ENCODE peak calls at places on chromosomes 12 and 14, in four cellular contexts. L is body of pancreas, G is A673, D is ascending aorta. I is an unnamed sample. For H3K9me3, the result is how much of the 10 kb centered on the place peaks cover.

GRCh38 chr12:39782026-39782545 is 162.5 kb upstream of the ABCD2 start:
- DNase-seq in L (no peak), G (no peak), D (no peak), I (no peak)

GRCh38 chr14:100159107-100159864 is at the start of gene DEGS2:
- DNase-seq in L (peak), D (no peak), G (no peak), I (no peak)

GRCh38 chr12:50188875-50189575 is 21.9 kb upstream of the CERS5 start:
- DNase-seq in D (no peak), G (no peak), L (no peak), I (no peak)

GRCh38 chr14:45715946-45716345 is 462.9 kb upstream of the MIS18BP1 start:
- DNase-seq in L (no peak), G (peak), D (no peak), I (no peak)

GRCh38 chr12:57471-57980 is 9.0 kb upstream of the IQSEC3 start:
- DNase-seq in G (no peak), D (no peak), L (no peak), I (no peak)

GRCh38 chr12:6452908-6453630 is 1.2 kb downstream of the TAPBPL start:
- DNase-seq in G (no peak), D (peak), L (no peak), I (no peak)

GRCh38 chr14:90613997-90614396 is 202.2 kb downstream of the TTC7B start:
- DNase-seq in D (no peak), L (no peak), G (no peak), I (no peak)

GRCh38 chr12:124915249-124916236 is 1.1 kb upstream of the UBC start:
- DNase-seq in D (peak), G (no peak), L (peak), I (no peak)

GRCh38 chr12:21296751-21297406 is 37.8 kb downstream of the SLCO1A2 start:
- DNase-seq in G (peak), L (peak), D (no peak), I (no peak)

GRCh38 chr12:119134673-119135072 is 44.1 kb upstream of the HSPB8 start:
- DNase-seq in G (no peak), L (no peak), D (no peak), I (no peak)

GRCh38 chr12:58463050-58463449 is 457.3 kb downstream of the LRIG3 start:
- DNase-seq in L (no peak), G (no peak), D (no peak), I (no peak)

GRCh38 chr12:92065664-92066063 is 80.0 kb downstream of the BTG1 start:
- DNase-seq in D (no peak), L (no peak), G (no peak), I (no peak)

GRCh38 chr12:58388261-58388660 is 446.9 kb downstream of the ATP23 start:
- DNase-seq in D (no peak), G (no peak), L (no peak), I (no peak)

GRCh38 chr12:108950991-108951739 is 69.7 kb downstream of the SVOP start:
- DNase-seq in L (peak), D (peak), G (peak), I (peak)

GRCh38 chr14:53022593-53022992 is 71.7 kb upstream of the FERMT2 start:
- DNase-seq in L (no peak), G (no peak), D (no peak), I (no peak)

GRCh38 chr14:50335389-50335788 is 23.3 kb downstream of the DMAC2L start:
- DNase-seq in G (peak), L (peak), D (no peak), I (no peak)

GRCh38 chr12:116400671-116401357 is 123.3 kb upstream of the MED13L start:
- DNase-seq in G (no peak), L (no peak), D (no peak), I (no peak)

GRCh38 chr14:61562321-61563161 is 132.8 kb upstream of the HIF1A start:
- DNase-seq in G (no peak), L (peak), D (peak), I (no peak)

GRCh38 chr12:30796891-30797371 is 42.2 kb upstream of the CAPRIN2 start:
- DNase-seq in D (no peak), G (no peak), L (no peak), I (no peak)

GRCh38 chr12:105253882-105254513 is 18.0 kb upstream of the APPL2 start:
- DNase-seq in D (no peak), G (peak), L (no peak), I (no peak)

GRCh38 chr14:45103806-45104205 is 19.9 kb downstream of the PRPF39 start:
- DNase-seq in L (no peak), G (peak), D (no peak), I (no peak)

GRCh38 chr12:118052324-118053070 is 8.5 kb downstream of the WSB2 start:
- DNase-seq in G (peak), D (peak), L (peak), I (peak)

GRCh38 chr12:77500124-77500523 is 330.6 kb upstream of the NAV3 start:
- DNase-seq in L (no peak), D (no peak), G (no peak), I (no peak)

GRCh38 chr12:52045794-52046199 is 5.4 kb upstream of the NR4A1 start:
- DNase-seq in D (no peak), L (no peak), G (no peak), I (no peak)
- H3K27ac ChIP-seq in D (peak), L (peak), G (no peak), I (peak)

DNA sequence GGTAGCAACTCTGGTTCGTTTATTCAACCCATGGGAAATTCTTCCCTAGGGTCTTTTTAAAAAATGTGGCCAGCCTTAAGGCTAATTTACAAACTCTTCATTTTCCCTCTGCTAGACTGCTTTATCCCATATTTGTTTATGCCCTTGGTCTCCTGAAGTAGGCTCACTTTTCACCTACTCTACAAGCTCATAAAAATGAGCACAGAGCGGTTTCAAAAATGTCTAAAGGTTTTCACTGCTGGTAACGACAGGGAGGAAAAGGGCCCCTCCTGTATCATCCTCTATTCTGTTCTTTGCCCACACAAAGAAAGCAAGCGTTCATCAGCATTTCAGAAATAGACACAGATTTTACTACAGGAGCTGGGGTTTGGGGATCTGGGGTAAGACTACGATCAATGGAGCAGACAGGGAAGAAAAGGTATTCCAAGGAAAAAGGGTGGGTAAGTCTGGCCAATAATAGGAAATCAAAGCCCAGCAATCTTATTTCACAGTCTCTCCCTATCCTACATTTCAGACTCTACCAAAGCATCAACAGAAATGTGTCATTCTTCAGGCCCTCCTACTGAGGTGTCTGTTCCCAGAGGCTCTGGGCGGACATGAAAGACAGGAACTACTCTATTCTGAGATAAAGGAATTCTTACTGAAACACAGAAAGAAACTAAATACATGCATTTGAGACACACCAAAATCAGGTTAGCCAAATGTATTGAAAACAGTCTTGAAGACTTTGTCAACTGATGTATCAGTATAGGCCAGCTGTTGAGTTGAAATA is 86.4 kb downstream of the SPPL3 start:
- DNase-seq in G (no peak), D (no peak), L (no peak), I (no peak)
- TF ChIP-seq CTCF in G (no peak), D (no peak), L (no peak), I (no peak)

GRCh38 chr12:70151993-70152392 is 91.2 kb upstream of the CNOT2 start:
- DNase-seq in L (no peak), G (no peak), D (no peak), I (no peak)

GRCh38 chr12:70154087-70154486 is 89.1 kb upstream of the CNOT2 start:
- DNase-seq in G (no peak), D (no peak), L (no peak), I (no peak)

GRCh38 chr12:70154960-70155589 is 88.2 kb upstream of the CNOT2 start:
- DNase-seq in L (no peak), D (no peak), G (peak), I (no peak)

DNA sequence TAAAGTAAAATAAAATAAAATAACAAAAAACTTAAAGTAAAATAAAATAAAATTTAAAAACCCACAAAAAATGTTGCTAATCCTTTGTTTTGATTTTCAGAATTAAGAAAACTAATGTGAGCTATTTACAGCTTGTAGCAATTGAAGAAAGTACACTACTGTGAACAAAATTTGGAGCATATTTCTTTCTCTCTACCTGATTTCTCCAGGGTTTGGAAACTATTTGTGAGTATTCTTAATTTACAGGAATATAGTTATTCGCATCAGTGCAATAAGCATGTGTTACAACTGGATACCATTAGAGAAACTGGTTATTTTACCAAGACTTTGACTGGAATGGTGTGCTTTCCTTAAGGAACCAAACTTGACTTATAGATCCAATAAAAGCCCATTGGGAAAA is 86.1 kb upstream of the CNOT2 start:
- DNase-seq in D (no peak), G (no peak), L (no peak), I (no peak)
- H3K9me3 ChIP-seq in D (under half), G (under half), L (under half), I (under half)

GRCh38 chr14:36223558-36223957 is 47.0 kb upstream of the PTCSC3 start:
- DNase-seq in L (no peak), D (no peak), G (no peak), I (no peak)

GRCh38 chr14:36221097-36221496 is 44.6 kb upstream of the PTCSC3 start:
- DNase-seq in L (no peak), G (no peak), D (no peak), I (no peak)

GRCh38 chr14:36222337-36222736 is 45.8 kb upstream of the PTCSC3 start:
- DNase-seq in G (no peak), D (no peak), L (no peak), I (no peak)

GRCh38 chr14:36224176-36224575 is 47.7 kb upstream of the PTCSC3 start:
- DNase-seq in G (no peak), D (no peak), L (no peak), I (no peak)

DNA sequence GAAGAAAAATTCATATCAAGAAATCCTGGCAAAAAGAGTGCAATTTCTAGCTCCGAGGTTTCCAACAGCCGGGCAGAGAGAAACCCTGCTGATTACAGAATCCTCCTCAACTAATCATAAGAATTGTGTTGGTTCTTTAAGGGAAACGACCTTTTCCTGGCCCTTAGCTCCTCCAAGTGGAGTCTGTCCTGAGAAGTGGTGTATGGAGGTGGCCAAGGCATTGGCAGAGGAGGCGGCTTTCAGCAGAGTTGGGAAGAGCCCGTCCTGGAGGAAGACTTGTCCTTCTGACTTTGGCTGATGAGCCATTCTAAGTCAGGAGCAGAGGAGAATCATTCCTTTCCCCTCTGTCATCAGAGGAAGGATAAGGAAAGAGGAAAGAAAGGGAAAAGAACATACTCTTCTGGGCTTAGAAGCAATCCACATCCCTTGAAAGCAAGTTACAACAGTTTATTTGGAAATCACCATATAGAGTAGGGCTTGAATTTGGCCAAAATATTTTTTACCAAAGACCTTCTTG is 46.5 kb upstream of the PTCSC3 start:
- DNase-seq in G (no peak), L (no peak), D (no peak), I (no peak)
- H3K27ac ChIP-seq in G (no peak), L (no peak), D (no peak), I (no peak)

DNA sequence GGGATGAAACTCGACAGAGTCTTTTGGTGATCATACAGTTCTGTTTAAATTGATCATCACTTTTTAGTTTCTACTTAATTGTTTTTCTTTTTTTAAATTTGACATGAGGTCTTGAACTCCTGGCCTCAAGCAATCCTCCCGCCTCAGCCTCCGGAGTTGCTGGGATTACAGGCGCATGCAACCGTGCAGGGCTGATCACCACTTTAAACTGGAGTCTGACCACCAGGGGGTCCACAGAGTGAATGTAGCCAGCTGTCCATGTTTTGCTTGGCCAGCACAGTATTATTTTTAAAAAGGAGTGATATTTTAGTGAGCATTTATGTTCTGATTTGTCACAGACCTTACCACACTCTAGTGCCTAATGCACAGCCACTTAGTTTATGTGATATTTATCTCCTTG is 10.7 kb downstream of the DAAM1 start:
- DNase-seq in L (no peak), D (no peak), G (no peak), I (no peak)
- TF ChIP-seq CTCF in L (no peak), D (no peak), G (no peak), I (no peak)

DNA sequence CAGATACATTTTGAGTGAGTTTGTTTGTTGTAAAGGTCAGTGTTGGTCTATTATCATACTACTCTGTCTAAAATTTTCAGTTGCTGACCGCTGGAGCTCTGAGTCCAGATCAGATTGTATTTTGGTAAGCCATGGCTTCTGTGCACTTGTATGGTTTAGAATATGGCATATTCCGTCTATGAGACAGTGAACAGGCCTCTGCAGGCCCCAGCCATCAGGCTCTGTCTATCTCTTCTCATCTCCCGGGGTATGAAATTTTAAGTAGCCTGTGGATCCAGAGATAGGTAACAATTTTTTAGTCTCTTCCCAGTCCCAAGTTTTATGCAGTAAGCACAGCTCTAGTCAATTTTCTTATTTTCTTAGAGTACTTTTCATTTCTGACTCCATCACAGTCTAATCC is 1929.1 kb upstream of the SEL1L start:
- DNase-seq in D (no peak), L (no peak), G (no peak), I (no peak)
- H3K9me3 ChIP-seq in D (under half), L (under half), G (under half), I (under half)

GRCh38 chr12:1644113-1644512 is 15.1 kb downstream of the WNT5B start:
- DNase-seq in D (no peak), G (no peak), L (no peak), I (no peak)

GRCh38 chr12:1643056-1643455 is 14.0 kb downstream of the WNT5B start:
- DNase-seq in G (no peak), D (no peak), L (no peak), I (no peak)

GRCh38 chr12:1642513-1642912 is 13.5 kb downstream of the WNT5B start:
- DNase-seq in D (no peak), L (no peak), G (no peak), I (no peak)

GRCh38 chr12:1645819-1646218 is 16.8 kb downstream of the WNT5B start:
- DNase-seq in D (no peak), L (no peak), G (no peak), I (no peak)

GRCh38 chr12:1644523-1645438 is 15.8 kb downstream of the WNT5B start:
- DNase-seq in G (peak), D (peak), L (peak), I (no peak)
- H3K27ac ChIP-seq in G (no peak), D (no peak), L (no peak), I (no peak)

GRCh38 chr12:89504560-89505346 is 19.8 kb downstream of the GALNT4 start:
- DNase-seq in D (no peak), L (no peak), G (no peak), I (no peak)
- TF ChIP-seq CTCF in D (no peak), L (no peak), G (peak), I (no peak)